ENCODE peak calls at places on chromosomes 13 and 19, in ten cellular contexts. One of them, this sample, is unnamed.

GRCh38 chr19:2754659-2755447 is 15.0 kb upstream of the SLC39A3 start:
- DNase-seq in astrocyte of the hippocampus: no peak
- DNase-seq in body of pancreas: no peak
- DNase-seq in omental fat pad: no peak
- DNase-seq in stimulated activated CD4-positive, alpha-beta T cell treated with anti-CD3 and anti-CD28 coated beads, Interleukin-1b, Interleukin-23, amount 100 ng/mL, for 1 hour: no peak
- DNase-seq in thyroid gland: no peak
- DNase-seq in stimulated activated CD8-positive, alpha-beta memory T cell treated with anti-CD3 and anti-CD28 coated beads, Interleukin-7, amount 100 ng/mL, for 1 hour: no peak
- DNase-seq in fibroblast of villous mesenchyme: no peak
- DNase-seq in T-cell: no peak
- DNase-seq in esophagus squamous epithelium: no peak
- DNase-seq in this sample: no peak

GRCh38 chr19:8206147-8207087 is 2.8 kb upstream of the CERS4 start:
- DNase-seq in stimulated activated CD8-positive, alpha-beta memory T cell treated with anti-CD3 and anti-CD28 coated beads, Interleukin-7, amount 100 ng/mL, for 1 hour: no peak
- DNase-seq in astrocyte of the hippocampus: no peak
- DNase-seq in omental fat pad: no peak
- DNase-seq in fibroblast of villous mesenchyme: no peak
- DNase-seq in stimulated activated CD4-positive, alpha-beta T cell treated with anti-CD3 and anti-CD28 coated beads, Interleukin-1b, Interleukin-23, amount 100 ng/mL, for 1 hour: no peak
- DNase-seq in esophagus squamous epithelium: no peak
- DNase-seq in T-cell: no peak
- DNase-seq in thyroid gland: peak
- DNase-seq in body of pancreas: peak
- DNase-seq in this sample: no peak

GRCh38 chr19:13006431-13007281 is 11.4 kb downstream of the NFIX start:
- DNase-seq in omental fat pad: no peak
- DNase-seq in T-cell: no peak
- DNase-seq in stimulated activated CD8-positive, alpha-beta memory T cell treated with anti-CD3 and anti-CD28 coated beads, Interleukin-7, amount 100 ng/mL, for 1 hour: no peak
- DNase-seq in esophagus squamous epithelium: no peak
- DNase-seq in fibroblast of villous mesenchyme: no peak
- DNase-seq in thyroid gland: peak
- DNase-seq in stimulated activated CD4-positive, alpha-beta T cell treated with anti-CD3 and anti-CD28 coated beads, Interleukin-1b, Interleukin-23, amount 100 ng/mL, for 1 hour: no peak
- DNase-seq in astrocyte of the hippocampus: peak
- DNase-seq in body of pancreas: no peak
- DNase-seq in this sample: no peak

GRCh38 chr19:45021971-45022370 is 16.9 kb upstream of the CLASRP start:
- DNase-seq in esophagus squamous epithelium: no peak
- DNase-seq in body of pancreas: no peak
- DNase-seq in fibroblast of villous mesenchyme: no peak
- DNase-seq in thyroid gland: no peak
- DNase-seq in stimulated activated CD8-positive, alpha-beta memory T cell treated with anti-CD3 and anti-CD28 coated beads, Interleukin-7, amount 100 ng/mL, for 1 hour: no peak
- DNase-seq in stimulated activated CD4-positive, alpha-beta T cell treated with anti-CD3 and anti-CD28 coated beads, Interleukin-1b, Interleukin-23, amount 100 ng/mL, for 1 hour: no peak
- DNase-seq in omental fat pad: no peak
- DNase-seq in astrocyte of the hippocampus: no peak
- DNase-seq in T-cell: no peak
- DNase-seq in this sample: no peak

GRCh38 chr19:46303702-46304397 is 7.0 kb downstream of the HIF3A start:
- DNase-seq in stimulated activated CD4-positive, alpha-beta T cell treated with anti-CD3 and anti-CD28 coated beads, Interleukin-1b, Interleukin-23, amount 100 ng/mL, for 1 hour: no peak
- DNase-seq in astrocyte of the hippocampus: peak
- DNase-seq in fibroblast of villous mesenchyme: peak
- DNase-seq in esophagus squamous epithelium: no peak
- DNase-seq in omental fat pad: no peak
- DNase-seq in stimulated activated CD8-positive, alpha-beta memory T cell treated with anti-CD3 and anti-CD28 coated beads, Interleukin-7, amount 100 ng/mL, for 1 hour: no peak
- DNase-seq in T-cell: no peak
- DNase-seq in body of pancreas: peak
- DNase-seq in thyroid gland: peak
- DNase-seq in this sample: no peak

GRCh38 chr19:8361921-8362793 is 1.8 kb upstream of the ANGPTL4 start:
- DNase-seq in omental fat pad: peak
- DNase-seq in stimulated activated CD4-positive, alpha-beta T cell treated with anti-CD3 and anti-CD28 coated beads, Interleukin-1b, Interleukin-23, amount 100 ng/mL, for 1 hour: no peak
- DNase-seq in T-cell: no peak
- DNase-seq in astrocyte of the hippocampus: peak
- DNase-seq in esophagus squamous epithelium: no peak
- DNase-seq in fibroblast of villous mesenchyme: peak
- DNase-seq in thyroid gland: peak
- DNase-seq in stimulated activated CD8-positive, alpha-beta memory T cell treated with anti-CD3 and anti-CD28 coated beads, Interleukin-7, amount 100 ng/mL, for 1 hour: no peak
- DNase-seq in body of pancreas: peak
- DNase-seq in this sample: no peak

GRCh38 chr19:35409191-35409590 is 38.3 kb downstream of the GPR42 start:
- DNase-seq in esophagus squamous epithelium: no peak
- DNase-seq in T-cell: no peak
- DNase-seq in body of pancreas: no peak
- DNase-seq in stimulated activated CD8-positive, alpha-beta memory T cell treated with anti-CD3 and anti-CD28 coated beads, Interleukin-7, amount 100 ng/mL, for 1 hour: no peak
- DNase-seq in thyroid gland: no peak
- DNase-seq in astrocyte of the hippocampus: no peak
- DNase-seq in fibroblast of villous mesenchyme: no peak
- DNase-seq in omental fat pad: no peak
- DNase-seq in stimulated activated CD4-positive, alpha-beta T cell treated with anti-CD3 and anti-CD28 coated beads, Interleukin-1b, Interleukin-23, amount 100 ng/mL, for 1 hour: no peak
- DNase-seq in this sample: no peak

GRCh38 chr13:42808572-42808971 is 27.2 kb downstream of the FAM216B start:
- DNase-seq in astrocyte of the hippocampus: no peak
- DNase-seq in T-cell: no peak
- DNase-seq in fibroblast of villous mesenchyme: no peak
- DNase-seq in omental fat pad: no peak
- DNase-seq in esophagus squamous epithelium: no peak
- DNase-seq in body of pancreas: no peak
- DNase-seq in stimulated activated CD8-positive, alpha-beta memory T cell treated with anti-CD3 and anti-CD28 coated beads, Interleukin-7, amount 100 ng/mL, for 1 hour: no peak
- DNase-seq in stimulated activated CD4-positive, alpha-beta T cell treated with anti-CD3 and anti-CD28 coated beads, Interleukin-1b, Interleukin-23, amount 100 ng/mL, for 1 hour: no peak
- DNase-seq in thyroid gland: no peak
- DNase-seq in this sample: no peak

GRCh38 chr13:105465745-105466144 is 1069.7 kb downstream of the EFNB2 start:
- DNase-seq in stimulated activated CD4-positive, alpha-beta T cell treated with anti-CD3 and anti-CD28 coated beads, Interleukin-1b, Interleukin-23, amount 100 ng/mL, for 1 hour: no peak
- DNase-seq in T-cell: no peak
- DNase-seq in stimulated activated CD8-positive, alpha-beta memory T cell treated with anti-CD3 and anti-CD28 coated beads, Interleukin-7, amount 100 ng/mL, for 1 hour: no peak
- DNase-seq in esophagus squamous epithelium: no peak
- DNase-seq in astrocyte of the hippocampus: no peak
- DNase-seq in thyroid gland: no peak
- DNase-seq in omental fat pad: no peak
- DNase-seq in body of pancreas: no peak
- DNase-seq in fibroblast of villous mesenchyme: no peak
- DNase-seq in this sample: no peak

GRCh38 chr19:38391911-38392464 is 3.5 kb downstream of the SPRED3 start:
- DNase-seq in astrocyte of the hippocampus: no peak
- DNase-seq in omental fat pad: no peak
- DNase-seq in fibroblast of villous mesenchyme: no peak
- DNase-seq in stimulated activated CD8-positive, alpha-beta memory T cell treated with anti-CD3 and anti-CD28 coated beads, Interleukin-7, amount 100 ng/mL, for 1 hour: no peak
- DNase-seq in esophagus squamous epithelium: no peak
- DNase-seq in stimulated activated CD4-positive, alpha-beta T cell treated with anti-CD3 and anti-CD28 coated beads, Interleukin-1b, Interleukin-23, amount 100 ng/mL, for 1 hour: no peak
- DNase-seq in thyroid gland: no peak
- DNase-seq in T-cell: no peak
- DNase-seq in body of pancreas: no peak
- DNase-seq in this sample: no peak

GRCh38 chr13:25678398-25678797 is 306.6 kb downstream of the ATP8A2 start:
- DNase-seq in omental fat pad: no peak
- DNase-seq in stimulated activated CD8-positive, alpha-beta memory T cell treated with anti-CD3 and anti-CD28 coated beads, Interleukin-7, amount 100 ng/mL, for 1 hour: no peak
- DNase-seq in thyroid gland: peak
- DNase-seq in stimulated activated CD4-positive, alpha-beta T cell treated with anti-CD3 and anti-CD28 coated beads, Interleukin-1b, Interleukin-23, amount 100 ng/mL, for 1 hour: no peak
- DNase-seq in T-cell: no peak
- DNase-seq in astrocyte of the hippocampus: no peak
- DNase-seq in fibroblast of villous mesenchyme: no peak
- DNase-seq in body of pancreas: no peak
- DNase-seq in esophagus squamous epithelium: no peak
- DNase-seq in this sample: no peak

GRCh38 chr13:52838433-52839107 is 9.9 kb downstream of the PCDH8 start:
- DNase-seq in body of pancreas: no peak
- DNase-seq in omental fat pad: no peak
- DNase-seq in T-cell: no peak
- DNase-seq in esophagus squamous epithelium: no peak
- DNase-seq in stimulated activated CD8-positive, alpha-beta memory T cell treated with anti-CD3 and anti-CD28 coated beads, Interleukin-7, amount 100 ng/mL, for 1 hour: no peak
- DNase-seq in thyroid gland: no peak
- DNase-seq in astrocyte of the hippocampus: no peak
- DNase-seq in stimulated activated CD4-positive, alpha-beta T cell treated with anti-CD3 and anti-CD28 coated beads, Interleukin-1b, Interleukin-23, amount 100 ng/mL, for 1 hour: no peak
- DNase-seq in fibroblast of villous mesenchyme: no peak
- DNase-seq in this sample: no peak

GRCh38 chr19:40317338-40317737 is 30.9 kb downstream of the C19orf47 start:
- DNase-seq in esophagus squamous epithelium: no peak
- DNase-seq in T-cell: no peak
- DNase-seq in stimulated activated CD4-positive, alpha-beta T cell treated with anti-CD3 and anti-CD28 coated beads, Interleukin-1b, Interleukin-23, amount 100 ng/mL, for 1 hour: no peak
- DNase-seq in omental fat pad: no peak
- DNase-seq in astrocyte of the hippocampus: no peak
- DNase-seq in body of pancreas: no peak
- DNase-seq in thyroid gland: no peak
- DNase-seq in fibroblast of villous mesenchyme: no peak
- DNase-seq in stimulated activated CD8-positive, alpha-beta memory T cell treated with anti-CD3 and anti-CD28 coated beads, Interleukin-7, amount 100 ng/mL, for 1 hour: no peak
- DNase-seq in this sample: no peak

GRCh38 chr13:58087566-58087965 is 456.0 kb downstream of the PCDH17 start:
- DNase-seq in omental fat pad: no peak
- DNase-seq in stimulated activated CD8-positive, alpha-beta memory T cell treated with anti-CD3 and anti-CD28 coated beads, Interleukin-7, amount 100 ng/mL, for 1 hour: no peak
- DNase-seq in esophagus squamous epithelium: no peak
- DNase-seq in body of pancreas: no peak
- DNase-seq in fibroblast of villous mesenchyme: no peak
- DNase-seq in astrocyte of the hippocampus: peak
- DNase-seq in T-cell: no peak
- DNase-seq in thyroid gland: no peak
- DNase-seq in stimulated activated CD4-positive, alpha-beta T cell treated with anti-CD3 and anti-CD28 coated beads, Interleukin-1b, Interleukin-23, amount 100 ng/mL, for 1 hour: no peak
- DNase-seq in this sample: no peak

GRCh38 chr19:45577111-45577905 is 7.3 kb downstream of the OPA3 start:
- DNase-seq in astrocyte of the hippocampus: peak
- DNase-seq in omental fat pad: no peak
- DNase-seq in body of pancreas: peak
- DNase-seq in esophagus squamous epithelium: no peak
- DNase-seq in T-cell: no peak
- DNase-seq in stimulated activated CD8-positive, alpha-beta memory T cell treated with anti-CD3 and anti-CD28 coated beads, Interleukin-7, amount 100 ng/mL, for 1 hour: no peak
- DNase-seq in fibroblast of villous mesenchyme: peak
- DNase-seq in thyroid gland: no peak
- DNase-seq in stimulated activated CD4-positive, alpha-beta T cell treated with anti-CD3 and anti-CD28 coated beads, Interleukin-1b, Interleukin-23, amount 100 ng/mL, for 1 hour: no peak
- DNase-seq in this sample: no peak

GRCh38 chr19:18280247-18281081 is 958 bp downstream of the JUND start:
- DNase-seq in T-cell: peak
- DNase-seq in thyroid gland: peak
- DNase-seq in astrocyte of the hippocampus: peak
- DNase-seq in omental fat pad: peak
- DNase-seq in stimulated activated CD8-positive, alpha-beta memory T cell treated with anti-CD3 and anti-CD28 coated beads, Interleukin-7, amount 100 ng/mL, for 1 hour: peak
- DNase-seq in body of pancreas: peak
- DNase-seq in stimulated activated CD4-positive, alpha-beta T cell treated with anti-CD3 and anti-CD28 coated beads, Interleukin-1b, Interleukin-23, amount 100 ng/mL, for 1 hour: no peak
- DNase-seq in fibroblast of villous mesenchyme: peak
- DNase-seq in esophagus squamous epithelium: peak
- DNase-seq in this sample: peak

GRCh38 chr13:74026753-74027152 is 107.5 kb downstream of the KLF12 start:
- DNase-seq in thyroid gland: peak
- DNase-seq in body of pancreas: no peak
- DNase-seq in omental fat pad: no peak
- DNase-seq in stimulated activated CD8-positive, alpha-beta memory T cell treated with anti-CD3 and anti-CD28 coated beads, Interleukin-7, amount 100 ng/mL, for 1 hour: peak
- DNase-seq in fibroblast of villous mesenchyme: no peak
- DNase-seq in stimulated activated CD4-positive, alpha-beta T cell treated with anti-CD3 and anti-CD28 coated beads, Interleukin-1b, Interleukin-23, amount 100 ng/mL, for 1 hour: peak
- DNase-seq in astrocyte of the hippocampus: peak
- DNase-seq in T-cell: peak
- DNase-seq in esophagus squamous epithelium: no peak
- DNase-seq in this sample: peak

GRCh38 chr13:114259974-114260373 is 21.4 kb upstream of the UPF3A start:
- DNase-seq in omental fat pad: no peak
- DNase-seq in stimulated activated CD4-positive, alpha-beta T cell treated with anti-CD3 and anti-CD28 coated beads, Interleukin-1b, Interleukin-23, amount 100 ng/mL, for 1 hour: no peak
- DNase-seq in T-cell: no peak
- DNase-seq in body of pancreas: no peak
- DNase-seq in esophagus squamous epithelium: no peak
- DNase-seq in thyroid gland: no peak
- DNase-seq in fibroblast of villous mesenchyme: no peak
- DNase-seq in astrocyte of the hippocampus: no peak
- DNase-seq in stimulated activated CD8-positive, alpha-beta memory T cell treated with anti-CD3 and anti-CD28 coated beads, Interleukin-7, amount 100 ng/mL, for 1 hour: no peak
- DNase-seq in this sample: no peak

GRCh38 chr13:109389456-109389855 is 396.9 kb downstream of the IRS2 start:
- DNase-seq in T-cell: no peak
- DNase-seq in stimulated activated CD4-positive, alpha-beta T cell treated with anti-CD3 and anti-CD28 coated beads, Interleukin-1b, Interleukin-23, amount 100 ng/mL, for 1 hour: no peak
- DNase-seq in esophagus squamous epithelium: no peak
- DNase-seq in body of pancreas: no peak
- DNase-seq in astrocyte of the hippocampus: peak
- DNase-seq in stimulated activated CD8-positive, alpha-beta memory T cell treated with anti-CD3 and anti-CD28 coated beads, Interleukin-7, amount 100 ng/mL, for 1 hour: no peak
- DNase-seq in thyroid gland: no peak
- DNase-seq in fibroblast of villous mesenchyme: no peak
- DNase-seq in omental fat pad: no peak
- DNase-seq in this sample: no peak

GRCh38 chr13:43698743-43699142 is 88.0 kb downstream of the ENOX1 start:
- DNase-seq in omental fat pad: no peak
- DNase-seq in body of pancreas: no peak
- DNase-seq in astrocyte of the hippocampus: peak
- DNase-seq in stimulated activated CD8-positive, alpha-beta memory T cell treated with anti-CD3 and anti-CD28 coated beads, Interleukin-7, amount 100 ng/mL, for 1 hour: no peak
- DNase-seq in T-cell: no peak
- DNase-seq in thyroid gland: no peak
- DNase-seq in stimulated activated CD4-positive, alpha-beta T cell treated with anti-CD3 and anti-CD28 coated beads, Interleukin-1b, Interleukin-23, amount 100 ng/mL, for 1 hour: no peak
- DNase-seq in esophagus squamous epithelium: no peak
- DNase-seq in fibroblast of villous mesenchyme: peak
- DNase-seq in this sample: no peak

GRCh38 chr19:51114087-51114714 is 6.0 kb upstream of the CTU1 start:
- DNase-seq in body of pancreas: no peak
- DNase-seq in esophagus squamous epithelium: no peak
- DNase-seq in stimulated activated CD8-positive, alpha-beta memory T cell treated with anti-CD3 and anti-CD28 coated beads, Interleukin-7, amount 100 ng/mL, for 1 hour: no peak
- DNase-seq in astrocyte of the hippocampus: no peak
- DNase-seq in omental fat pad: no peak
- DNase-seq in fibroblast of villous mesenchyme: no peak
- DNase-seq in T-cell: no peak
- DNase-seq in stimulated activated CD4-positive, alpha-beta T cell treated with anti-CD3 and anti-CD28 coated beads, Interleukin-1b, Interleukin-23, amount 100 ng/mL, for 1 hour: no peak
- DNase-seq in thyroid gland: no peak
- DNase-seq in this sample: peak

GRCh38 chr19:17824339-17824738 is 3.0 kb upstream of the INSL3 start:
- DNase-seq in stimulated activated CD8-positive, alpha-beta memory T cell treated with anti-CD3 and anti-CD28 coated beads, Interleukin-7, amount 100 ng/mL, for 1 hour: no peak
- DNase-seq in stimulated activated CD4-positive, alpha-beta T cell treated with anti-CD3 and anti-CD28 coated beads, Interleukin-1b, Interleukin-23, amount 100 ng/mL, for 1 hour: no peak
- DNase-seq in thyroid gland: no peak
- DNase-seq in esophagus squamous epithelium: no peak
- DNase-seq in fibroblast of villous mesenchyme: no peak
- DNase-seq in body of pancreas: no peak
- DNase-seq in astrocyte of the hippocampus: no peak
- DNase-seq in omental fat pad: no peak
- DNase-seq in T-cell: no peak
- DNase-seq in this sample: no peak

GRCh38 chr13:20873348-20873747 is 29.2 kb downstream of the XPO4 start:
- DNase-seq in body of pancreas: no peak
- DNase-seq in stimulated activated CD4-positive, alpha-beta T cell treated with anti-CD3 and anti-CD28 coated beads, Interleukin-1b, Interleukin-23, amount 100 ng/mL, for 1 hour: no peak
- DNase-seq in omental fat pad: no peak
- DNase-seq in astrocyte of the hippocampus: peak
- DNase-seq in stimulated activated CD8-positive, alpha-beta memory T cell treated with anti-CD3 and anti-CD28 coated beads, Interleukin-7, amount 100 ng/mL, for 1 hour: no peak
- DNase-seq in fibroblast of villous mesenchyme: peak
- DNase-seq in T-cell: no peak
- DNase-seq in thyroid gland: no peak
- DNase-seq in esophagus squamous epithelium: no peak
- DNase-seq in this sample: no peak

GRCh38 chr13:95924389-95924994 is 128.7 kb downstream of the UGGT2 start:
- DNase-seq in fibroblast of villous mesenchyme: peak
- DNase-seq in stimulated activated CD8-positive, alpha-beta memory T cell treated with anti-CD3 and anti-CD28 coated beads, Interleukin-7, amount 100 ng/mL, for 1 hour: no peak
- DNase-seq in thyroid gland: no peak
- DNase-seq in T-cell: no peak
- DNase-seq in body of pancreas: no peak
- DNase-seq in stimulated activated CD4-positive, alpha-beta T cell treated with anti-CD3 and anti-CD28 coated beads, Interleukin-1b, Interleukin-23, amount 100 ng/mL, for 1 hour: no peak
- DNase-seq in astrocyte of the hippocampus: peak
- DNase-seq in esophagus squamous epithelium: no peak
- DNase-seq in omental fat pad: no peak
- DNase-seq in this sample: no peak

GRCh38 chr19:6866646-6867255 is 20.6 kb upstream of the ADGRE1 start:
- DNase-seq in stimulated activated CD4-positive, alpha-beta T cell treated with anti-CD3 and anti-CD28 coated beads, Interleukin-1b, Interleukin-23, amount 100 ng/mL, for 1 hour: no peak
- DNase-seq in astrocyte of the hippocampus: no peak
- DNase-seq in thyroid gland: no peak
- DNase-seq in omental fat pad: no peak
- DNase-seq in stimulated activated CD8-positive, alpha-beta memory T cell treated with anti-CD3 and anti-CD28 coated beads, Interleukin-7, amount 100 ng/mL, for 1 hour: no peak
- DNase-seq in fibroblast of villous mesenchyme: no peak
- DNase-seq in body of pancreas: no peak
- DNase-seq in T-cell: no peak
- DNase-seq in esophagus squamous epithelium: no peak
- DNase-seq in this sample: no peak

GRCh38 chr19:1673645-1674292 is 21.4 kb upstream of the TCF3 start:
- DNase-seq in stimulated activated CD4-positive, alpha-beta T cell treated with anti-CD3 and anti-CD28 coated beads, Interleukin-1b, Interleukin-23, amount 100 ng/mL, for 1 hour: no peak
- DNase-seq in T-cell: no peak
- DNase-seq in astrocyte of the hippocampus: no peak
- DNase-seq in omental fat pad: no peak
- DNase-seq in fibroblast of villous mesenchyme: no peak
- DNase-seq in body of pancreas: peak
- DNase-seq in thyroid gland: no peak
- DNase-seq in stimulated activated CD8-positive, alpha-beta memory T cell treated with anti-CD3 and anti-CD28 coated beads, Interleukin-7, amount 100 ng/mL, for 1 hour: no peak
- DNase-seq in esophagus squamous epithelium: no peak
- DNase-seq in this sample: no peak

GRCh38 chr13:99656843-99657506 is 155.7 kb downstream of the TM9SF2 start:
- DNase-seq in stimulated activated CD8-positive, alpha-beta memory T cell treated with anti-CD3 and anti-CD28 coated beads, Interleukin-7, amount 100 ng/mL, for 1 hour: no peak
- DNase-seq in astrocyte of the hippocampus: no peak
- DNase-seq in thyroid gland: no peak
- DNase-seq in body of pancreas: no peak
- DNase-seq in T-cell: no peak
- DNase-seq in esophagus squamous epithelium: no peak
- DNase-seq in omental fat pad: no peak
- DNase-seq in stimulated activated CD4-positive, alpha-beta T cell treated with anti-CD3 and anti-CD28 coated beads, Interleukin-1b, Interleukin-23, amount 100 ng/mL, for 1 hour: no peak
- DNase-seq in fibroblast of villous mesenchyme: no peak
- DNase-seq in this sample: peak

GRCh38 chr19:51158474-51159129 is 16.5 kb downstream of the SIGLEC7 start:
- DNase-seq in thyroid gland: peak
- DNase-seq in fibroblast of villous mesenchyme: peak
- DNase-seq in astrocyte of the hippocampus: peak
- DNase-seq in stimulated activated CD4-positive, alpha-beta T cell treated with anti-CD3 and anti-CD28 coated beads, Interleukin-1b, Interleukin-23, amount 100 ng/mL, for 1 hour: peak
- DNase-seq in stimulated activated CD8-positive, alpha-beta memory T cell treated with anti-CD3 and anti-CD28 coated beads, Interleukin-7, amount 100 ng/mL, for 1 hour: peak
- DNase-seq in esophagus squamous epithelium: no peak
- DNase-seq in omental fat pad: peak
- DNase-seq in body of pancreas: peak
- DNase-seq in T-cell: peak
- DNase-seq in this sample: peak